ENCODE peak calls at places on chromosomes 11 and 22, in four cellular contexts. M, I, V and C are unnamed samples.

GRCh38 chr11:58286249-58286648 is 18.2 kb upstream of the OR10W1 start:
- DNase-seq in I (no peak), M (peak; percentile 16), V (peak; percentile 54), C (peak; percentile 14)

GRCh38 chr11:75383246-75383645 is 16.1 kb upstream of the RPS3 start:
- DNase-seq in M (no peak), V (no peak), I (no peak), C (no peak)

GRCh38 chr11:131616456-131616855 is 246.0 kb downstream of the NTM start:
- DNase-seq in V (no peak), I (no peak), M (no peak), C (no peak)

GRCh38 chr11:5603326-5603725 is 6.9 kb downstream of the TRIM6 start:
- DNase-seq in M (no peak), V (no peak), I (no peak), C (no peak)

GRCh38 chr11:1157645-1158591 is at the start of gene MUC5AC:
- DNase-seq in M (no peak), V (no peak), I (no peak), C (no peak)

GRCh38 chr11:47487421-47487820 is 38.5 kb upstream of the RAPSN start:
- DNase-seq in I (no peak), V (no peak), M (no peak), C (no peak)

GRCh38 chr11:33778682-33779081 is 4.4 kb upstream of the FBXO3 start:
- DNase-seq in M (no peak), I (no peak), V (no peak), C (peak; percentile 17)

GRCh38 chr11:37451903-37452302 is 853.9 kb upstream of the RAG2 start:
- DNase-seq in I (no peak), M (no peak), V (no peak), C (no peak)

GRCh38 chr11:69959461-69959860 is 118.7 kb upstream of the ANO1 start:
- DNase-seq in M (no peak), I (no peak), V (no peak), C (no peak)

GRCh38 chr22:29308148-29308790 is 1.8 kb downstream of the GAS2L1 start:
- DNase-seq in M (no peak), I (no peak), V (no peak), C (no peak)

GRCh38 chr11:122045181-122045586 is 70.8 kb downstream of the BLID start:
- DNase-seq in M (no peak), I (no peak), V (no peak), C (no peak)

GRCh38 chr11:35990816-35991215 is 47.0 kb downstream of the LDLRAD3 start:
- DNase-seq in M (no peak), V (no peak), I (no peak), C (no peak)

GRCh38 chr11:108796551-108796950 is 131.7 kb downstream of the DDX10 start:
- DNase-seq in M (no peak), I (no peak), V (no peak), C (no peak)

GRCh38 chr11:94332814-94333213 is 28.4 kb downstream of the IZUMO1R start:
- DNase-seq in V (no peak), M (no peak), I (no peak), C (no peak)

GRCh38 chr11:118139578-118139977 is 13.0 kb downstream of the SCN4B start:
- DNase-seq in M (no peak), V (no peak), I (no peak), C (no peak)

GRCh38 chr11:119727523-119728081 is 1.4 kb downstream of the NECTIN1 start:
- DNase-seq in M (no peak), I (no peak), V (no peak), C (peak; percentile 50)

GRCh38 chr11:107493117-107493516 is 35.5 kb upstream of the CWF19L2 start:
- DNase-seq in I (no peak), V (no peak), M (no peak), C (no peak)

GRCh38 chr11:70233962-70234361 is 30.9 kb downstream of the FADD start:
- DNase-seq in V (no peak), M (no peak), I (no peak), C (no peak)

GRCh38 chr11:30760341-30760740 is 174.2 kb upstream of the MPPED2 start:
- DNase-seq in V (no peak), M (no peak), I (no peak), C (no peak)

GRCh38 chr11:65780770-65781151 is at the start of gene AP5B1:
- DNase-seq in V (peak; percentile 35), I (no peak), M (peak; percentile 82), C (peak; percentile 68)

GRCh38 chr11:6638437-6638836 is 17.2 kb downstream of the DCHS1 start:
- DNase-seq in M (peak; percentile 54), I (no peak), V (no peak), C (no peak)

GRCh38 chr22:37777122-37777687 is 30.5 kb upstream of the GCAT start:
- DNase-seq in M (peak; percentile 58), V (peak; percentile 21), I (peak; percentile 74), C (no peak)

GRCh38 chr11:16982256-16982671 is 31.9 kb downstream of the PLEKHA7 start:
- DNase-seq in M (no peak), I (no peak), V (peak; percentile 71), C (no peak)

GRCh38 chr11:16981651-16982194 is 32.5 kb downstream of the PLEKHA7 start:
- DNase-seq in M (no peak), I (no peak), V (peak; percentile 93), C (no peak)

GRCh38 chr11:16985297-16985696 is 28.9 kb downstream of the PLEKHA7 start:
- DNase-seq in M (no peak), V (peak; percentile 74), I (no peak), C (no peak)

GRCh38 chr11:16984229-16984628 is 30.0 kb downstream of the PLEKHA7 start:
- DNase-seq in I (no peak), V (no peak), M (no peak), C (no peak)

DNA sequence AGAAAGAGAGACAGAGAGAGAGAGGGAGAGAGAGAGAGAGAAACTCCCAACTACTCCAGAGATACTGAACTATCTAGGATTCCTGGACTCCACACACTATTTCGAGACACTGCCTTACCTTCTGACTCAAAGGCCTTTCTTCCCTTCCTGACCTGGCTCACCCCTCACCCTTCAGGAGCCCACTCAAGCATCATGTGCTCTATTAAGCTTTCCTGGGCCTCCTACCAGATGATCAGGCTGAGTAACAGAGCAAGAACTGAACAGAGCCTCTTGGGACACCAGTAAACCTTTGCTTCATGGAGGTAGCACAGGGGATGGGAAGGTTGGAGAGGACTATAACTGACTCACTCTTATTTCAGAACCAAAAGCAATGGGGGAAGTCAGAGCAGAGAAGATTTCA is 31.4 kb downstream of the PLEKHA7 start:
- DNase-seq in M (no peak), V (no peak), I (no peak), C (no peak)
- TF ChIP-seq FOXM1 in M (no peak), V (no peak), I (no peak), C (no peak)

DNA sequence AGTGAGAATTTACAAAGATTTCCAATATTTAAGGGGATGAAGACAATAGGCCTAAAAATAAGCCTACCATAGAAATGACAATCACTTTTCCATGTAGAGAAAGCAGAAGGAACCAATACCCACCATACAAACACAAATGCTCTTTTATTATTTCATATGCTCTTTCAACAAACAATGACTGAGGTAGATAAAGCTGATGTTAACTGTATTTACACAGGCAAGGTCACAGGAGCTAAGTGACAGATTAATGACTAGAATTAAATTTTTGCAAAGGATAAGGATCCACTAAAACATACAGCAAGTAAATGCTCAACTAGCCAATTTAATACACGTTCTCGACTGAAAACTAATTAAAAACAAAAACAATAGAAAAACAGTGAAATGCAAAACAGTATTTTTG is 34.2 kb downstream of the PICALM start:
- DNase-seq in V (no peak), I (no peak), M (no peak), C (no peak)
- TF ChIP-seq BHLHE40 in V (no peak), I (no peak), M (no peak), C (no peak)

DNA sequence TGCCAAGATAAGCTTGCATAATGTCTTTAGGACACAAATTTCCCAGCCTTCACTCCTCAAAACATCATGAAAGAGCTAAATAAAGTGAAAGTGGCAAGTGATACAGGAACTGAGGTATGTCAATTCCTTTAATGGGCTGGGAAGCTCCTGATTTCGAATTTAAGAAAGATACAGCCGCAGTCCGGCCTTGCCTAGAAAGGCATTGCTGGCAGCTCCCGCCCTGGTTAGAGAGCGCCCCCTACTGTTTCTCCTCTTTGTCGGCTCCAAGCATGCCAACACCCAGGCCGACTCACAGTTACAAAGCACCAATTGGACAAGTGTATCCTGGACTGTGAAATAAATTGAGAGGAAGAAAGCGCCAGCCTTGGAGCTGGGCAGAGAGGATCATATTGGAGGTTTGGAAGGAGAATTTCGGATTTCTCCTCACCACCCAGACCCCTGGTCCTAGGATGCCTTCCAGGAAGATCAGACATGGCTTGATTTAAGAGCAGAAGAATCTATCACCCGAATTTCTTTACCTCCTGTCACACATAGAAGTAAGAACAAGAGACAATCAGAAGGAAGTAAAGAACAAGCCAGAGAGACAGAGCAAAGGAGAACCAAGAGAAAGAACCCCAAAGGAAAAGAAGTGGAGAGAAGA is 84.0 kb downstream of the FAM76B start:
- DNase-seq in V (peak; percentile 55), I (no peak), M (peak; percentile 90), C (peak; percentile 82)
- TF ChIP-seq TARDBP in V (no peak), I (no peak), M (no peak), C (no peak)

DNA sequence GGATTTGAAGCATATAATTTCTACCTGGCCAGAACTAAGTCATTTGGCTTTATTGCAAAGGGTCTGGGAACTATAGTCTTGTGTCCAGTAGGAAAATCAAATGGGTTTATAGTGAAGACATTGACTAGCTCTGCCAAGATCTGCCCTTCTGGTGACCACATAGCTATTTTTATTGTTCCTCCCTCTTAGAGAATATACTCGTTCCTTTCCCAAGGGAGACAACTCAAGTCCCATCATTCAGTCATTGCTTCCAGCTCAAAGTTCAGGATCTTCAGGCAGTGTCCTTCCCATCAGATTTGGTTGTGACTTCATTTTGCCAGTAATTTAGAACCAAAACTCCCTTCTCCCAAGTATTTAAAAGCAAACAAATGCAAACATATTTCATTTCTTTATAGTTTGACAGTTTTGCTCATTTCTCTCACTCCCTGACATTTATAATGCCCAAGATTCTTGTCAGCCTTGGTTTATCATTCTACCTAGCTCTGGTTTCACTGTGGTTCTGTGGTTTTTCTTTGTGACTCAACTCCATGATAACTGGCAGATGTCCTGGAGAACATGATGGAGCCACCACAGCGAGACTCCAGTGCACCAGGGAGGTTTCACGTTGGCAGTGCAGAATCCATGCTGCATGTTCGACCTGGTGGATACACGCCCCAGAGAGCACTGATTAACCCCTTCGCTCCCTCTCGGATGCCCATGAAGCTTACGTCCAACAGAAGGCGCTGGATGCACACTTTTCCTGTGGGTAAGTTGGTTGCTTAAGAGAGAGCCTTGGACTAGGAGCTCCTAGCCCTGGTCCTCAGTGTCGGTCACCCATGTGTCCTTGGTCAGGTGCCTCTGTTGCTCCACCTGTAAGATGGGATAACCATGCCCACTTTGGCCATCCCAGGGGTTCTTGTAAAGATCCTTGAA is 64.9 kb downstream of the DEPDC5 start:
- DNase-seq in I (no peak), M (peak; percentile 9), V (no peak), C (no peak)
- TF ChIP-seq FOXM1 in I (no peak), M (no peak), V (no peak), C (no peak)

DNA sequence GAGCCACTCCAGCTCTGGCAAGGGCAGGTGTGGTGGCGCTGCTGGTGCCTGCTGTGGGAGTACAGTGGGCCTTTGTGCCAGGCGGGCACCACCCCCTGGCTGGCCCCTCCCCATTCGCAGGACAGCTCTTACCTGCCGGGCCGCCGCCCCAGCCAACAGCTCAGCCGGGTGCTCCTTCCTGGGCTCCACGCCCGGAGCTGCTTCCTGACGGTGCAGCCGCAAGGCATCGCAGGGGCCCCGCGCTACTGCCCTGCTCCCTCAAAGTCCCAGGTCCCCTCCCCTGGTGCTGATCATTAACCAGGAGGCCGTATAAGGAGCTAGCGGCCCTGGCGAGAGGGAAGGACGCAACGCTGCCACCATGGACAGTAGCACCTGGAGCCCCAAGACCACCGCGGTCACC is at the start of gene SLC5A1:
- DNase-seq in V (no peak), M (no peak), I (no peak), C (no peak)
- TF ChIP-seq BHLHE40 in V (no peak), M (no peak), I (no peak), C (no peak)